ENCODE peak calls at places on chromosome 6, in four cellular contexts. T is K562, D is WTC11, C is H1. S is an unnamed sample.

GRCh38 chr6:42564496-42564890 is 664 bp downstream of the UBR2 start:
- DNase-seq in C (no peak), D (no peak), T (no peak), S (no peak)

GRCh38 chr6:36556281-36556680 is 9.0 kb upstream of the STK38 start:
- DNase-seq in C (no peak), T (no peak), D (no peak), S (no peak)

GRCh38 chr6:4790158-4790899 is 14.1 kb downstream of the CDYL start:
- DNase-seq in D (no peak), T (no peak), C (no peak), S (no peak)

GRCh38 chr6:163355471-163355991 is 59.0 kb upstream of the QKI start:
- DNase-seq in D (no peak), T (no peak), C (no peak), S (peak)

GRCh38 chr6:12873706-12874105 is 157.1 kb downstream of the PHACTR1 start:
- DNase-seq in D (no peak), T (no peak), C (no peak), S (no peak)

GRCh38 chr6:168388641-168389633 is 52.0 kb upstream of the SMOC2 start:
- DNase-seq in C (no peak), T (no peak), D (no peak), S (no peak)

GRCh38 chr6:31525932-31526591 is 2.7 kb upstream of the MCCD1 start:
- DNase-seq in T (peak), D (no peak), C (no peak), S (no peak)

GRCh38 chr6:333379-334002 is 41.2 kb downstream of the DUSP22 start:
- DNase-seq in C (no peak), T (no peak), D (no peak), S (no peak)

GRCh38 chr6:145015739-145016558 is 719.4 kb downstream of the EPM2A start:
- DNase-seq in C (no peak), D (no peak), T (peak), S (no peak)

GRCh38 chr6:40778186-40778585 is 191.0 kb upstream of the LRFN2 start:
- DNase-seq in D (no peak), T (no peak), C (no peak), S (no peak)

GRCh38 chr6:141955621-141956020 is 177.1 kb upstream of the GJE1 start:
- DNase-seq in D (no peak), T (no peak), C (no peak), S (no peak)

GRCh38 chr6:53461682-53462081 is 83.2 kb downstream of the GCLC start:
- DNase-seq in T (no peak), D (no peak), C (no peak), S (no peak)

GRCh38 chr6:106511274-106512047 is 117.8 kb downstream of the RTN4IP1 start:
- DNase-seq in T (no peak), D (peak), C (no peak), S (peak)

GRCh38 chr6:30060634-30060981 is 457 bp upstream of the POLR1H start:
- DNase-seq in T (peak), C (no peak), D (peak), S (no peak)

GRCh38 chr6:30730611-30731435 is 10.7 kb downstream of the TUBB start:
- DNase-seq in D (peak), T (peak), C (no peak), S (peak)

GRCh38 chr6:131490441-131490840 is 82.6 kb upstream of the ARG1 start:
- DNase-seq in D (no peak), C (no peak), T (no peak), S (no peak)

GRCh38 chr6:107318100-107318736 is 141.1 kb downstream of the PDSS2 start:
- DNase-seq in C (peak), D (peak), T (peak), S (peak)

GRCh38 chr6:37047421-37047931 is 42.0 kb downstream of the FGD2 start:
- DNase-seq in C (no peak), T (peak), D (no peak), S (no peak)

GRCh38 chr6:4313044-4313686 is 177.8 kb upstream of the ECI2 start:
- DNase-seq in D (no peak), C (no peak), T (no peak), S (no peak)

GRCh38 chr6:143157146-143157545 is 96.5 kb downstream of the AIG1 start:
- DNase-seq in C (no peak), T (no peak), D (no peak), S (no peak)

GRCh38 chr6:126300735-126301134 is 39.2 kb upstream of the CENPW start:
- DNase-seq in T (no peak), C (no peak), D (no peak), S (no peak)

GRCh38 chr6:35090734-35091133 is 50.4 kb downstream of the TCP11 start:
- DNase-seq in C (no peak), T (no peak), D (no peak), S (no peak)

GRCh38 chr6:158242071-158242606 is 70.1 kb upstream of the TULP4 start:
- DNase-seq in T (no peak), C (no peak), D (no peak), S (no peak)

GRCh38 chr6:21110684-21111398 is 482.7 kb upstream of the SOX4 start:
- DNase-seq in T (no peak), C (no peak), D (no peak), S (no peak)

GRCh38 chr6:47209632-47210031 is 100.1 kb downstream of the TNFRSF21 start:
- DNase-seq in T (no peak), C (no peak), D (no peak), S (no peak)

GRCh38 chr6:32396028-32396427 is 11.0 kb downstream of the BTNL2 start:
- DNase-seq in D (no peak), C (no peak), T (no peak), S (no peak)

GRCh38 chr6:108730556-108731228 is 117.5 kb upstream of the ARMC2 start:
- DNase-seq in T (no peak), D (no peak), C (no peak), S (no peak)

GRCh38 chr6:84220809-84221409 is 6.5 kb downstream of the CEP162 start:
- DNase-seq in D (no peak), T (peak), C (no peak), S (peak)

GRCh38 chr6:20674664-20675063 is 140.4 kb downstream of the CDKAL1 start:
- DNase-seq in D (no peak), T (no peak), C (no peak), S (peak)

GRCh38 chr6:151679081-151679480 is 128.4 kb upstream of the ESR1 start:
- DNase-seq in D (no peak), C (no peak), T (peak), S (no peak)

GRCh38 chr6:55014321-55015088 is 159.8 kb upstream of the HCRTR2 start:
- DNase-seq in C (no peak), T (no peak), D (no peak), S (no peak)

GRCh38 chr6:11934638-11935037 is 77.5 kb upstream of the HIVEP1 start:
- DNase-seq in T (no peak), C (no peak), D (no peak), S (no peak)

GRCh38 chr6:131660195-131660594 is 23.1 kb downstream of the ENPP3 start:
- DNase-seq in T (no peak), C (no peak), D (no peak), S (no peak)

GRCh38 chr6:144437105-144437504 is 152.0 kb downstream of the UTRN start:
- DNase-seq in D (no peak), T (no peak), C (no peak), S (no peak)

GRCh38 chr6:63537126-63537958 is 34.9 kb upstream of the LOC128125822 start:
- DNase-seq in C (no peak), T (no peak), D (no peak), S (no peak)

GRCh38 chr6:122580731-122581130 is 29.5 kb upstream of the PKIB start:
- DNase-seq in D (no peak), T (peak), C (no peak), S (no peak)

GRCh38 chr6:139650941-139651340 is 276.5 kb upstream of the CITED2 start:
- DNase-seq in T (no peak), D (no peak), C (no peak), S (peak)

GRCh38 chr6:89385156-89385667 is 26.9 kb downstream of the RRAGD start:
- DNase-seq in C (no peak), T (no peak), D (no peak), S (no peak)

GRCh38 chr6:89385846-89386245 is 26.2 kb downstream of the RRAGD start:
- DNase-seq in T (no peak), C (no peak), D (no peak), S (no peak)

GRCh38 chr6:89387516-89388222 is 24.4 kb downstream of the RRAGD start:
- DNase-seq in D (no peak), T (no peak), C (no peak), S (no peak)

GRCh38 chr6:89388846-89389245 is 23.2 kb downstream of the RRAGD start:
- DNase-seq in D (no peak), T (no peak), C (no peak), S (no peak)

DNA sequence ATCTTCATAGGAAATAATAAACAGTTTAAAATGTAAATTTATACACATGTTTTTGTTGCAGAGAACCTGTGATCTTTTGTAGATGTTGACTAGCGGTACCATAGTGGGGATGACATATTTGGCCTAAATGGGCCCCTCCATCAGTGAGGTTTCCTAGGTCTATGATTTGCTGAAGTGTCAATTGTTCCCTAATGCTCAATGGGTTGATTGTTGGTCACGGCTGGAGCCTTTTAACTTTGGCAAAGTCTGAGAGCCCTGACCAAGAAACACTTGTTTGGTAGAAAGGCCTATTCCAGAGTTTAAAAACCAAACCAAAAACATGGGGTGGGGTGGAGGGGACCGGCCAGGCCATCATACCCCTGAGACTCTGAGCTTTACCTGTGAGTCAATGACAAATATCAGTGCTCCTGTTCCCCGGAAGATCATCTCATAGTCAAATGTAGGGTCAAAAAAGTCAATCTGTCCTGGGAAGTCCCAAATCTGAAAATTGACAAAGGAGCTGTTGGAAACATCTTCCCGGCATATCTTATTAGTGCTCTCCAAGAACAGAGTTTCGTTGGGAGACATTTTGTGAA is 25.1 kb downstream of the RRAGD start:
- DNase-seq in T (no peak), C (no peak), D (no peak), S (no peak)
- TF ChIP-seq TEAD4 in T (no peak), C (no peak), D (no peak), S (no peak)

DNA sequence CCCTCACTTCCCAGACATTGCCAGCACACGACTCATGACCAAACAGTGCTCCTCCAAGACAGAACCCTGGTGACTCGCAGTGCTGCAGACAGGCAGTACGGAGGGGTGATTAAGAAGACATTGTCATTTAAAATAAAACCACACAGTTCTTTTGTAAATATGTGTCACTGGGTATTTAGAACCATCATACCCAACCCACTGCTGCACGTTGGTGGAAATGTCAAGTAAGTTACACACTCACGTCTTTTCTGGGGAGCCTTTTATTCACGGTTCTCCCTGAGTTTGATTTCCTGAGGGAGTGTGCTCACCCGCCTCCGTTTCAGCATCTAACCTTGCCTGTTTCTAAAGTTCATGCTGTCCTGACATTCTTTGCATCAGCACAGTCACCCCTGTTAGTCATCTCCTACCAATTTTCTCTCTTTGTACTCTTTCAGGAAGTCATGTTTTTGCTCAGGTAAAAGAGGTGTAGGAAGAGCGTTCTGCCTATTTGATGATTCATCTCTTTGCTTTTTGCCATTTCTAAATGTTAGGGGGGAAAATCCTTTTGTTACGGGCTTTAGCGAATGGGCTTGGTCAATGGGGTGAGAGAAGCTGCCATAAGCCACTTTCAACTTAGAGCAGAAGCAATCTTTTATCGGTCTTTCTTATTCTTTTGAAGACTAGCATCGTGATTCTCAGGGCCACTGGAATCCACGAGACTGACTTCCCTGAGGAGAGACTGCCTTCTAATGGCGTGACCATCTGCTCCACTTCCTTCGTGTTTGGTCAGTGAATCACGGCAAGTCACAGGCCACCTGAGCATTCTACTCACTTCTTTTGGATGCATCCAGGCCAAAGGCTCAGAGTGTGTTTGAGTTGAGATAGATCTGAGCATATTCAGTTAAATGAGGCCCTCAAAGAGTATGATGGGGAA is 512.8 kb upstream of the JARID2 start:
- DNase-seq in T (peak), D (no peak), C (peak), S (no peak)
- TF ChIP-seq TEAD4 in T (no peak), D (no peak), C (no peak), S (no peak)

GRCh38 chr6:104186836-104187235 is 672.9 kb downstream of the HACE1 start:
- DNase-seq in C (no peak), D (no peak), T (no peak), S (no peak)
- TF ChIP-seq TEAD4 in C (no peak), D (no peak), T (no peak), S (no peak)

DNA sequence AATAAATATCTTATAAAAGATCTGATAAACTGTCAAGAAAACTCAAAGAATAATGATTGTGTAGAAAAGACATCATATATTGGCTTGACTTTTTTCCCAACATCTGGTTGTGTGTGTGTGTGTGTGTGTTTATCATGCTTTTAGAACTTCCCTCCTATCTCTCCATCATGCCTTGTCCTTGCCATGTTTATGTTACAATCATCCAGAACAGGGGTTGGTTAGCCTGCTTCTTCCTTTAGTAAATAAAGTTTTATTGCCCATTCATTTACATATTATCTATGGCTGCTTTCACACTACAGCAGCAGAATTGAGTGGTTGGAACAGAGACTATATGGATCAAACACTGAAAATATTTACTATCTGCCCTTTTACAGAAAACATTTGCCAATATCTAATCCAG is 52.8 kb upstream of the RIPOR2 start:
- DNase-seq in C (no peak), D (no peak), T (no peak), S (no peak)
- TF ChIP-seq TEAD4 in C (no peak), D (no peak), T (no peak), S (no peak)

GRCh38 chr6:7725849-7726415 is at the start of gene BMP6:
- DNase-seq in C (peak), D (peak), T (peak), S (peak)

GRCh38 chr6:7727150-7727950 is 1.5 kb downstream of the BMP6 start:
- DNase-seq in D (peak), T (no peak), C (no peak), S (peak)

GRCh38 chr6:7727951-7728854 is 2.3 kb downstream of the BMP6 start:
- DNase-seq in D (peak), T (no peak), C (no peak), S (peak)

GRCh38 chr6:7725412-7725811 is 487 bp upstream of the BMP6 start:
- DNase-seq in C (no peak), D (no peak), T (no peak), S (no peak)

DNA sequence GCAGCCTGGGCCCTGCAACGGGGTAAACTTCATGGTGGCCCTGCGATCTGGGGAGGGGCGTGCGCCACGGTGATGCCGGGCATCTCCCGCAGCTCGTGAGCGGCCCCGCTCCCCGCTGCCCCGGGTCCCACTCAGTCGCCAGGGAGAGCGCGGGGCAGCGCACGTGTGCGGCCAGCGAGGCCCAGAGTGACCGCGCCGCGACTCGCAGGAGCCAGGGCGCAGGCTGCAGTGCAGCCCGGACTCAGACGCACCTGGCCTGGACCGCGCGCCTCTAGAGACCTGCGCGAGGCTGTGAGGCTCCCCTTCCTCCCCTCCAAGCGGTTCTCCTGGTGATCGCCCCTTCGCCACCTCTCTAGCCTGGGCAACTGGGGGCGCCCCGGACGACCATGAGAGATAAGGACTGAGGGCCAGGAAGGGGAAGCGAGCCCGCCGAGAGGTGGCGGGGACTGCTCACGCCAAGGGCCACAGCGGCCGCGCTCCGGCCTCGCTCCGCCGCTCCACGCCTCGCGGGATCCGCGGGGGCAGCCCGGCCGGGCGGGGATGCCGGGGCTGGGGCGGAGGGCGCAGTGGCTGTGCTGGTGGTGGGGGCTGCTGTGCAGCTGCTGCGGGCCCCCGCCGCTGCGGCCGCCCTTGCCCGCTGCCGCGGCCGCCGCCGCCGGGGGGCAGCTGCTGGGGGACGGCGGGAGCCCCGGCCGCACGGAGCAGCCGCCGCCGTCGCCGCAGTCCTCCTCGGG is 684 bp downstream of the BMP6 start:
- DNase-seq in C (no peak), T (no peak), D (peak), S (peak)
- TF ChIP-seq TEAD4 in C (no peak), T (no peak), D (no peak), S (no peak)

GRCh38 chr6:96299525-96299924 is 222.1 kb upstream of the UFL1 start:
- DNase-seq in C (no peak), D (no peak), T (no peak), S (no peak)

GRCh38 chr6:96302991-96303390 is 218.6 kb upstream of the UFL1 start:
- DNase-seq in T (no peak), D (no peak), C (no peak), S (no peak)

GRCh38 chr6:96301781-96302180 is 219.8 kb upstream of the UFL1 start:
- DNase-seq in T (no peak), D (no peak), C (no peak), S (no peak)

GRCh38 chr6:96301023-96301422 is 220.6 kb upstream of the UFL1 start:
- DNase-seq in T (no peak), C (no peak), D (no peak), S (no peak)

DNA sequence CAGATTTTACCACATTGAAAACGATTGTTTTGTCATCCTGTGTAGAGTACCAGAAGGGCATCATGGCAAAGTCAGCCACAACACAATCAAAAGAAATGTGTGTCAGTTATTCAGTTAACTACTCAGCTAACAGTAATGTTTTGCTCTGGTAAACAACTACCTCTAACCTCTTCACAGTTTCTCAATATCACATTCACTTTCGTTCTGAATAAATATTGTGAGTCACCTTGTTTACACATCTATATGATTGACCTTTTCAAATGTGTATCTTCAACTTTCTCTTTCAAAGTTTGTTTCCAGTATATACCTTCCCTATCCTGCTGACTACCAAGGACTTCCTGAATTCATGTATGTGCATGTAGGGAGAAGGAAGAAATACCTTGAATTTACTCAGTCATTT is 216.6 kb upstream of the UFL1 start:
- DNase-seq in C (no peak), D (no peak), T (no peak), S (no peak)
- TF ChIP-seq TEAD4 in C (no peak), D (no peak), T (no peak), S (no peak)

S was measured in SK-N-SH.